ENCODE peak calls at places on chromosomes 12 and 14, in seven cellular contexts. S is NB4; X is astrocyte; G is GM06990; L is ovary; U is PC-9; E is CD4-positive, alpha-beta T cell. A is an unnamed sample.

GRCh38 chr14:54090274-54090673 is 133.6 kb upstream of the BMP4 start:
- DNase-seq in X (no peak), L (no peak), G (no peak), S (no peak), U (no peak), E (no peak), A (no peak)

GRCh38 chr12:108457734-108458361 is 57.2 kb upstream of the FICD start:
- DNase-seq in E (no peak), L (no peak), G (no peak), X (no peak), S (no peak), U (no peak), A (no peak)

GRCh38 chr12:106135075-106135474 is 3.7 kb downstream of the NUAK1 start:
- DNase-seq in L (no peak), U (no peak), X (peak; percentile 83), E (no peak), S (no peak), G (no peak), A (peak; percentile 87)

GRCh38 chr12:54139030-54139429 is 49.8 kb downstream of the SMUG1 start:
- DNase-seq in E (no peak), U (no peak), G (no peak), S (no peak), L (no peak), X (no peak), A (no peak)

GRCh38 chr12:55681142-55682077 is 26.3 kb downstream of the ITGA7 start:
- DNase-seq in L (no peak), E (no peak), G (no peak), X (peak; percentile 53), S (peak; percentile 76), U (peak; percentile 47), A (peak; percentile 44)

GRCh38 chr12:87848248-87848868 is 180.8 kb downstream of the C12orf50 start:
- DNase-seq in L (no peak), G (no peak), E (no peak), S (peak; percentile 77), X (peak; percentile 51), U (no peak), A (peak; percentile 84)

GRCh38 chr12:76586764-76587395 is 27.3 kb upstream of the OSBPL8 start:
- DNase-seq in S (peak; percentile 85), E (peak; percentile 5), L (no peak), X (peak; percentile 46), G (peak; percentile 12), U (no peak), A (peak; percentile 78)

GRCh38 chr14:50705026-50705593 is 37.0 kb upstream of the SAV1 start:
- DNase-seq in G (no peak), S (no peak), X (no peak), E (no peak), L (no peak), U (no peak), A (no peak)

GRCh38 chr12:95974358-95974757 is 21.8 kb downstream of the HAL start:
- DNase-seq in G (no peak), U (no peak), X (no peak), L (no peak), S (no peak), E (no peak), A (no peak)

GRCh38 chr12:131085125-131085815 is 131.6 kb downstream of the ADGRD1 start:
- DNase-seq in E (no peak), X (no peak), G (no peak), S (no peak), U (no peak), L (peak; percentile 3), A (no peak)

GRCh38 chr14:25032092-25032784 is 17.7 kb downstream of the STXBP6 start:
- DNase-seq in E (no peak), X (no peak), L (no peak), S (peak; percentile 12), G (no peak), U (no peak), A (no peak)

GRCh38 chr12:6361834-6362233 is 13.5 kb downstream of the SCNN1A start:
- DNase-seq in U (peak; percentile 53), L (no peak), X (no peak), S (no peak), G (no peak), E (no peak), A (peak; percentile 24)

GRCh38 chr12:111040690-111041089 is 120.3 kb upstream of the MYL2 start:
- DNase-seq in X (no peak), E (no peak), U (no peak), G (no peak), S (no peak), L (no peak), A (no peak)

GRCh38 chr14:23364604-23365352 is at the start of gene EFS:
- DNase-seq in U (no peak), G (no peak), L (peak; percentile 58), X (peak; percentile 10), S (no peak), E (no peak), A (peak; percentile 49)

GRCh38 chr14:22432348-22432976 is 156.6 kb downstream of the DAD1 start:
- DNase-seq in S (peak; percentile 56), X (peak; percentile 92), U (peak; percentile 92), L (peak; percentile 37), G (peak; percentile 29), E (no peak), A (peak; percentile 95)

GRCh38 chr14:35578135-35578534 is 44.2 kb downstream of the INSM2 start:
- DNase-seq in X (no peak), U (no peak), S (no peak), E (no peak), L (no peak), G (no peak), A (no peak)

GRCh38 chr12:123387508-123388217 is 3.7 kb downstream of the KMT5A start:
- DNase-seq in X (no peak), E (no peak), U (no peak), L (no peak), S (peak; percentile 61), G (no peak), A (no peak)

GRCh38 chr12:123382684-123383083 is 1.2 kb upstream of the KMT5A start:
- DNase-seq in L (no peak), E (no peak), G (no peak), U (no peak), X (no peak), S (no peak), A (no peak)

GRCh38 chr12:123384994-123385376 is 1.1 kb downstream of the KMT5A start:
- DNase-seq in L (no peak), G (no peak), E (no peak), S (peak; percentile 19), X (peak; percentile 53), U (peak; percentile 66), A (peak; percentile 64)

GRCh38 chr12:123388218-123388947 is 4.5 kb downstream of the KMT5A start:
- DNase-seq in E (peak; percentile 64), L (peak; percentile 75), X (peak; percentile 39), S (peak; percentile 89), U (peak; percentile 49), G (peak; percentile 78), A (peak; percentile 63)

GRCh38 chr12:123384318-123384993 is 524 bp downstream of the KMT5A start:
- DNase-seq in U (no peak), E (no peak), G (peak; percentile 57), L (no peak), S (peak; percentile 58), X (no peak), A (no peak)
- TF ChIP-seq CTCF in U (no peak), E (no peak), G (peak; percentile 31), L (no peak), S (peak; percentile 14), X (no peak), A (no peak)

DNA sequence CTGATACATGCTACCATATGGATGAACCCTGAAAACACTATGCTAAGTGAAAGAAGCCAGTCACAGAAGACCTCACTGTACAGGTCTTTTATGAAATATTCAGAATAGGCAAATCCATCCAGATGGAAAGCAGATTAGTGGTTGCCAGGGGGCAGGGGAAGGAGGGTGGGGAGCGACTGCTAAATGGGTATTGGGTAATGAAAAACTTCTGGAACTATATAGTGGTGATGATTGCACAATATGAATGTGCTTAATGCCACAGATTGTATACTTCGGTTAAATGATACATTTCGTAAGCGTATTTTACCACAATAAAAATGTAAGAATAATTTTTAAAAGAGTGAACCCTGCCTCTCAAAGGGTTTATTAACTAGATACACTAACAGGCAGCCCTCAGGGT is 11.8 kb upstream of the KSR2 start:
- DNase-seq in G (no peak), U (no peak), L (no peak), E (no peak), S (peak; percentile 26), X (no peak), A (no peak)
- TF ChIP-seq CTCF in G (no peak), U (no peak), L (no peak), E (no peak), S (no peak), X (no peak), A (no peak)

GRCh38 chr12:20946732-20947131 is 136.2 kb downstream of the SLCO1B3 start:
- DNase-seq in G (no peak), U (no peak), L (no peak), E (no peak), S (peak; percentile 78), X (no peak), A (peak; percentile 1)

DNA sequence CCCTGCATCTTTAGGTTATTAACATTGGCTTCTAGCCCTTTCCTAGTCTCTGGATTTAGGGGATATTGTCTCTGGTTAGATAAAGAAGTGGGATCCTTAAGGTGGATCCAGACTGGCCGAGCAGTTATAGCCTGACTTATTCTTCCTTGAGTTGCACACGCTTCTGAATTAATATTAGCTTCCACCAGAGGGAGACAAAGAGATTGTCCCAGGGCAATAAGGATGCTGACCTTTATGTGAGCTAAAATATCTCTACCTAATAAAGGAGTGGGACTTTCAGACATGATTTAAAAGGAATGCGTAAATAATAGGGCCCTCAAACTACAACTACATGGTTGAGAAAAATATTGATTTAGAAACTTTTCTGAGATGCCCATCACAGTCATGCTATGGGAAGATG is 139.7 kb downstream of the SLCO1B3 start:
- DNase-seq in X (no peak), S (peak; percentile 78), L (no peak), U (no peak), E (no peak), G (no peak), A (no peak)
- TF ChIP-seq CTCF in X (peak; percentile 46), S (peak; percentile 85), L (no peak), U (peak; percentile 74), E (no peak), G (peak; percentile 53), A (no peak)

GRCh38 chr14:99747582-99748330 is 45.5 kb upstream of the EML1 start:
- DNase-seq in X (no peak), S (no peak), L (no peak), E (no peak), G (no peak), U (no peak), A (no peak)

GRCh38 chr14:99748529-99748928 is 44.7 kb upstream of the EML1 start:
- DNase-seq in X (no peak), E (no peak), L (no peak), G (no peak), U (no peak), S (no peak), A (no peak)

GRCh38 chr14:99749763-99750715 is 43.2 kb upstream of the EML1 start:
- DNase-seq in X (no peak), L (no peak), G (no peak), S (no peak), E (no peak), U (no peak), A (no peak)

GRCh38 chr14:99750746-99751450 is 42.3 kb upstream of the EML1 start:
- DNase-seq in X (no peak), L (no peak), G (no peak), U (no peak), S (no peak), E (no peak), A (no peak)

DNA sequence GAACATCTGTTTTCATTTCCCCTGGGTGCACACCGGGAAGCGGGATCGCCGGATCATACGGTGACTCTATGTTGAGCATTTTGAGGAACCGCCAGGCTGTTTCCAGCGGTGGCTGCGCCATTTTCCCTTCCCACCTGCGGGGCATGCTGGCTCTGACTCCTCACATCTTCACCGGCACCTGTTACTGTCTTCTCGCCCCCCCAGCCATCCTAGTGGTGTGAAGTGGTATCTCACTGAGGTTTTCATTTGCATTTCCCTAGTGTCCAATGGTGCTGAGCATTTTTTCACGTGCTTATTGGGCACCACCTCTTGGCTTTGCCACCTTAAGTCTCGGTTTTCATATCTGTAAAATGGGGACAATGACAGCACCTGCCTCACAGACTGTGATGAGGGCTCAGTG is 44.1 kb upstream of the EML1 start:
- DNase-seq in G (no peak), S (no peak), X (no peak), E (no peak), U (no peak), L (no peak), A (no peak)
- TF ChIP-seq CTCF in G (no peak), S (peak; percentile 7), X (peak; percentile 28), E (no peak), U (peak; percentile 20), L (no peak), A (no peak)